ENCODE peak calls at places on chromosomes 7 and 10, in nine cellular contexts. One of them, this sample, is unnamed.
A peak's percentile ranks its signal among the peaks of the same experiment; 100 is the strongest.

GRCh38 chr7:83934118-83934734 is 260.4 kb downstream of the SEMA3A start:
- DNase-seq in A549: no peak
- DNase-seq in NCI-H748 treated with DMSO at 0.1 percent for 48 hours: no peak
- DNase-seq in cardiac fibroblast: peak; percentile 14
- DNase-seq in C1 segment of cervical spinal cord: no peak
- DNase-seq in stimulated activated CD8-positive, alpha-beta memory T cell treated with anti-CD3 and anti-CD28 coated beads, Interleukin-15, amount 100 ng/mL, for 24 hours: no peak
- DNase-seq in T47D: no peak
- DNase-seq in HCEC 1CT: peak; percentile 43
- DNase-seq in GM06990: no peak
- DNase-seq in this sample: no peak

GRCh38 chr10:29257106-29257783 is 31.6 kb upstream of the LYZL1 start:
- DNase-seq in A549: no peak
- DNase-seq in NCI-H748 treated with DMSO at 0.1 percent for 48 hours: no peak
- DNase-seq in cardiac fibroblast: peak; percentile 96
- DNase-seq in C1 segment of cervical spinal cord: no peak
- DNase-seq in stimulated activated CD8-positive, alpha-beta memory T cell treated with anti-CD3 and anti-CD28 coated beads, Interleukin-15, amount 100 ng/mL, for 24 hours: no peak
- DNase-seq in T47D: no peak
- DNase-seq in HCEC 1CT: peak; percentile 72
- DNase-seq in GM06990: no peak
- DNase-seq in this sample: no peak

GRCh38 chr7:149427096-149427680 is 33.7 kb downstream of the ZNF777 start:
- DNase-seq in A549: no peak
- DNase-seq in NCI-H748 treated with DMSO at 0.1 percent for 48 hours: no peak
- DNase-seq in cardiac fibroblast: no peak
- DNase-seq in C1 segment of cervical spinal cord: no peak
- DNase-seq in stimulated activated CD8-positive, alpha-beta memory T cell treated with anti-CD3 and anti-CD28 coated beads, Interleukin-15, amount 100 ng/mL, for 24 hours: no peak
- DNase-seq in T47D: no peak
- DNase-seq in HCEC 1CT: no peak
- DNase-seq in GM06990: no peak
- DNase-seq in this sample: no peak

GRCh38 chr7:120729300-120729699 is 128.6 kb downstream of the TSPAN12 start:
- DNase-seq in A549: no peak
- DNase-seq in NCI-H748 treated with DMSO at 0.1 percent for 48 hours: no peak
- DNase-seq in cardiac fibroblast: peak; percentile 16
- DNase-seq in C1 segment of cervical spinal cord: no peak
- DNase-seq in stimulated activated CD8-positive, alpha-beta memory T cell treated with anti-CD3 and anti-CD28 coated beads, Interleukin-15, amount 100 ng/mL, for 24 hours: no peak
- DNase-seq in T47D: no peak
- DNase-seq in HCEC 1CT: peak; percentile 47
- DNase-seq in GM06990: no peak
- DNase-seq in this sample: no peak

GRCh38 chr7:128914566-128915151 is 4.2 kb upstream of the KCP start:
- DNase-seq in A549: no peak
- DNase-seq in NCI-H748 treated with DMSO at 0.1 percent for 48 hours: no peak
- DNase-seq in cardiac fibroblast: no peak
- DNase-seq in C1 segment of cervical spinal cord: no peak
- DNase-seq in stimulated activated CD8-positive, alpha-beta memory T cell treated with anti-CD3 and anti-CD28 coated beads, Interleukin-15, amount 100 ng/mL, for 24 hours: no peak
- DNase-seq in T47D: no peak
- DNase-seq in HCEC 1CT: no peak
- DNase-seq in GM06990: peak; percentile 71
- DNase-seq in this sample: no peak

GRCh38 chr10:104376784-104377300 is 23.2 kb downstream of the CFAP58 start:
- DNase-seq in A549: no peak
- DNase-seq in NCI-H748 treated with DMSO at 0.1 percent for 48 hours: no peak
- DNase-seq in cardiac fibroblast: no peak
- DNase-seq in C1 segment of cervical spinal cord: no peak
- DNase-seq in stimulated activated CD8-positive, alpha-beta memory T cell treated with anti-CD3 and anti-CD28 coated beads, Interleukin-15, amount 100 ng/mL, for 24 hours: no peak
- DNase-seq in T47D: no peak
- DNase-seq in HCEC 1CT: no peak
- DNase-seq in GM06990: no peak
- DNase-seq in this sample: no peak

GRCh38 chr10:123797813-123798212 is 93.8 kb downstream of the CPXM2 start:
- DNase-seq in A549: no peak
- DNase-seq in NCI-H748 treated with DMSO at 0.1 percent for 48 hours: no peak
- DNase-seq in cardiac fibroblast: no peak
- DNase-seq in C1 segment of cervical spinal cord: no peak
- DNase-seq in stimulated activated CD8-positive, alpha-beta memory T cell treated with anti-CD3 and anti-CD28 coated beads, Interleukin-15, amount 100 ng/mL, for 24 hours: no peak
- DNase-seq in T47D: no peak
- DNase-seq in HCEC 1CT: no peak
- DNase-seq in GM06990: no peak
- DNase-seq in this sample: no peak

GRCh38 chr10:8628351-8628750 is 573.9 kb downstream of the GATA3 start:
- DNase-seq in A549: peak; percentile 8
- DNase-seq in NCI-H748 treated with DMSO at 0.1 percent for 48 hours: no peak
- DNase-seq in cardiac fibroblast: no peak
- DNase-seq in C1 segment of cervical spinal cord: no peak
- DNase-seq in stimulated activated CD8-positive, alpha-beta memory T cell treated with anti-CD3 and anti-CD28 coated beads, Interleukin-15, amount 100 ng/mL, for 24 hours: no peak
- DNase-seq in T47D: no peak
- DNase-seq in HCEC 1CT: no peak
- DNase-seq in GM06990: no peak
- DNase-seq in this sample: no peak

GRCh38 chr7:39336457-39336856 is 229.7 kb upstream of the YAE1 start:
- DNase-seq in A549: no peak
- DNase-seq in NCI-H748 treated with DMSO at 0.1 percent for 48 hours: no peak
- DNase-seq in cardiac fibroblast: peak; percentile 2
- DNase-seq in C1 segment of cervical spinal cord: no peak
- DNase-seq in stimulated activated CD8-positive, alpha-beta memory T cell treated with anti-CD3 and anti-CD28 coated beads, Interleukin-15, amount 100 ng/mL, for 24 hours: no peak
- DNase-seq in T47D: no peak
- DNase-seq in HCEC 1CT: no peak
- DNase-seq in GM06990: no peak
- DNase-seq in this sample: no peak

GRCh38 chr7:70695804-70696104 is 436.2 kb upstream of the GALNT17 start:
- DNase-seq in A549: no peak
- DNase-seq in NCI-H748 treated with DMSO at 0.1 percent for 48 hours: no peak
- DNase-seq in cardiac fibroblast: no peak
- DNase-seq in C1 segment of cervical spinal cord: no peak
- DNase-seq in stimulated activated CD8-positive, alpha-beta memory T cell treated with anti-CD3 and anti-CD28 coated beads, Interleukin-15, amount 100 ng/mL, for 24 hours: no peak
- DNase-seq in T47D: peak; percentile 36
- DNase-seq in HCEC 1CT: no peak
- DNase-seq in GM06990: no peak
- DNase-seq in this sample: no peak

This sample was measured in HAP-1.